ENCODE peak calls at places on chromosomes 4 and X, in five cellular contexts. B is fibroblast of lung, W is PC-9, G is HFF-Myc, O is neural crest cell. X is an unnamed sample.

GRCh38 chr4:100986360-100986868 is 360.9 kb downstream of the PPP3CA start:
- DNase-seq in B (peak; percentile 8), W (no peak), G (no peak), O (peak; percentile 12), X (no peak)

GRCh38 chr4:48367016-48367415 is 25.7 kb downstream of the SLAIN2 start:
- DNase-seq in B (no peak), W (no peak), G (no peak), O (no peak), X (no peak)

GRCh38 chr4:47667552-47667951 is 170.3 kb downstream of the CORIN start:
- DNase-seq in B (no peak), W (no peak), G (no peak), O (no peak), X (no peak)

GRCh38 chr4:74181225-74181624 is 23.3 kb downstream of the MTHFD2L start:
- DNase-seq in B (no peak), W (no peak), G (no peak), O (no peak), X (no peak)

GRCh38 chrX:17377047-17377692 is 2.2 kb downstream of the NHS start:
- DNase-seq in B (peak; percentile 53), W (peak; percentile 74), G (no peak), O (peak; percentile 2), X (peak; percentile 58)

GRCh38 chr4:74608151-74608949 is 163.4 kb downstream of the AREG start:
- DNase-seq in B (no peak), W (no peak), G (no peak), O (no peak), X (no peak)

GRCh38 chr4:84673475-84674230 is 90.7 kb downstream of the CDS1 start:
- DNase-seq in B (peak; percentile 89), W (peak; percentile 58), G (peak; percentile 81), O (no peak), X (no peak)

GRCh38 chr4:15198070-15198727 is 195.9 kb downstream of the CPEB2 start:
- DNase-seq in B (peak; percentile 32), W (no peak), G (no peak), O (no peak), X (no peak)

GRCh38 chr4:168771251-168771650 is 238.8 kb downstream of the CBR4 start:
- DNase-seq in B (no peak), W (no peak), G (no peak), O (no peak), X (no peak)

GRCh38 chr4:87304659-87305277 is 17.9 kb downstream of the HSD17B13 start:
- DNase-seq in B (peak; percentile 9), W (peak; percentile 87), G (no peak), O (no peak), X (no peak)

GRCh38 chr4:72631296-72631695 is 62.3 kb upstream of the ADAMTS3 start:
- DNase-seq in B (peak; percentile 12), W (no peak), G (peak; percentile 30), O (no peak), X (no peak)

GRCh38 chr4:3446631-3447320 is 5.0 kb downstream of the HGFAC start:
- DNase-seq in B (no peak), W (no peak), G (no peak), O (no peak), X (no peak)

GRCh38 chr4:48340276-48340904 is 939 bp upstream of the SLAIN2 start:
- DNase-seq in B (no peak), W (no peak), G (peak; percentile 37), O (no peak), X (peak; percentile 58)

DNA sequence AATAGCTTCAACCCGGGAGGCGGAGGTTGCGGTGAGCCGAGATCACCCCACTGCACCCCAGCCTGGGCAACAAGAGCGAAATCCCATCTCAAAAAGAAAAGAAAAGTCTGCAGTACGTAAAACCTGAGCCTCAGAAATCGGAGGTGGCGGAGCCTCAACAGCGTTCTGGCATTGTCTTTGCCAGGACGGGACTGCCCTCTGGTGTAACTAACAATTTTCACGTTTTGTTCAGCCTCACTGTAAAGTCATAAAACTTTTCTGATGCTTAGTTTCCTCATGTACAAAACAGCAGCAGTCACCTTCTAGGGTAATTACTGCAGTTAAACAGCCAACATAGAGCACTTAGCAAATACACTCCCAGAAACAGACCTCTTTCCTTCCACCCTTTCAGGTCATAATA is 121.7 kb downstream of the RBM47 start:
- DNase-seq in B (peak; percentile 13), W (no peak), G (no peak), O (no peak), X (peak; percentile 61)
- TF ChIP-seq CTCF in B (no peak), W (no peak), G (no peak), O (no peak), X (no peak)

GRCh38 chr4:98838977-98839618 is 89.8 kb downstream of the EIF4E start:
- DNase-seq in B (peak; percentile 45), W (no peak), G (peak; percentile 30), O (no peak), X (no peak)
- TF ChIP-seq CTCF in B (no peak), W (no peak), G (no peak), O (no peak), X (no peak)

DNA sequence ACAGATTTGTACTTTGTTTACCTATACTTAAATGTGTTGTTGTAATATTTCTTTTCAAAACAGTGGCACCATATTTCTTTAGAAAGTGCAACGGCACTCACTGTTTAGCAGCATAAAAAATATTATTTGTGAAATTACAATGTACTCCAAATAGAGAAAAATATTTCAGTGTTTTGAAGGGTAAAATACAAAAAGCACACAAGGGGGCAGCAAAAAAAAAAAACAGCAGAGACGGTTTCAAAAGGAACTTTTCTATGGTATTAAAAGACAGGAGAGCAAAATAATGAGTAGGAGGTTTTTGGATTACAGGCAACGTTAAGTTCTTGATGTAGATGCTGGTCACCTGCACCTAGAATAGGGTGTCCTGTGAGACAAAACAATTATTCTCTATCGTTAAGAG is 2.0 kb downstream of the NUDT11 start:
- DNase-seq in B (peak; percentile 19), W (no peak), G (no peak), O (no peak), X (no peak)
- TF ChIP-seq CTCF in B (no peak), W (no peak), G (no peak), O (peak; percentile 47), X (no peak)

GRCh38 chr4:8545439-8545765 is 34.8 kb upstream of the GPR78 start:
- DNase-seq in B (no peak), W (no peak), G (no peak), O (no peak), X (no peak)

GRCh38 chr4:8546766-8547107 is 33.5 kb upstream of the GPR78 start:
- DNase-seq in B (no peak), W (no peak), G (no peak), O (no peak), X (no peak)

GRCh38 chr4:8547912-8548730 is 32.1 kb upstream of the GPR78 start:
- DNase-seq in B (no peak), W (peak; percentile 94), G (no peak), O (no peak), X (no peak)

GRCh38 chr4:8548731-8549351 is 31.4 kb upstream of the GPR78 start:
- DNase-seq in B (no peak), W (peak; percentile 80), G (no peak), O (no peak), X (no peak)

GRCh38 chr4:8547108-8547911 is 32.9 kb upstream of the GPR78 start:
- DNase-seq in B (peak; percentile 27), W (peak; percentile 89), G (no peak), O (no peak), X (no peak)
- TF ChIP-seq CTCF in B (peak; percentile 15), W (peak; percentile 47), G (peak; percentile 36), O (peak; percentile 52), X (no peak)

DNA sequence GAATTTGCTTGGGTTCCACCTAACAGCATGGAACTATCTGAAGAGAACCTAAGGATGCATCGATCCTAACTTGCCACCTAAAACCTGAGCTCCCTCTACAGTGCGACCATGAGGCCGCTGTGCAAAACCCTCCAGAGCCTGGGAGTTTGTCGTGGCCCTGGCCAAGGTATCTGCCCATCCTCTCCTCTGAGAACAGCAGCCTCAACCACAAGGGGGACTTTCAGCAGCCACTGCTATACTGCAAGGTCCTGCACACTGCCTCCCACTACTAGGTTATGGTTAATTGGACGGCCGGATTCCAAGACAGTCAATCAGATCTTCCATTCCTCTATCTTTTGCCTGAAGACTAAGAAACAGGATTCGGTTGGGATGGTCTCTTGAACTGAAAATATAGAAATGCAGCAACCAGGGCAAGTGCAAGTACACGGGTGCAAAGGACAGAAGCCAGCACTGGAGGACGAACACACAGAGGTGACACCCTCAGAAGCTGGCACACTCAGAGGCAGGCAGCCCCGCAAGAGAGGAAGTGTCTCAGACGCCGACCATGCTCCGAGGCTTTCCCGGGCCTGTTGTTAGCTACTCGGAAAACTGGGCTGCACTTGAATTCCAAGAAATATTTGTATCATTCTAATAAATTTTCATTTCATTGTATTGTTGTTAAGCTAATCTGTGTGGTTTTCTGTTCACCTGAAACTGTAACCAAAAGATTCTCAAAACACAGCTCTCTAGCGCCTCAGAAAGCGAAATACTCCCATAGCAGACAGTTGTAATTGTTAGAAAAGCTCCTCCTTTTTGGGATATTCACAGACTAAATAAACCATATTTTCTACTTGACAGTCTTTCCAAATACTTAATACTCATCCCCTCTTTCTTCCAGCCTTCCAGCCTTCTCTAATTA is 63.3 kb downstream of the AFAP1 start:
- DNase-seq in B (peak; percentile 62), W (no peak), G (no peak), O (peak; percentile 8), X (no peak)
- TF ChIP-seq CTCF in B (peak; percentile 38), W (no peak), G (peak; percentile 38), O (peak; percentile 39), X (no peak)

DNA sequence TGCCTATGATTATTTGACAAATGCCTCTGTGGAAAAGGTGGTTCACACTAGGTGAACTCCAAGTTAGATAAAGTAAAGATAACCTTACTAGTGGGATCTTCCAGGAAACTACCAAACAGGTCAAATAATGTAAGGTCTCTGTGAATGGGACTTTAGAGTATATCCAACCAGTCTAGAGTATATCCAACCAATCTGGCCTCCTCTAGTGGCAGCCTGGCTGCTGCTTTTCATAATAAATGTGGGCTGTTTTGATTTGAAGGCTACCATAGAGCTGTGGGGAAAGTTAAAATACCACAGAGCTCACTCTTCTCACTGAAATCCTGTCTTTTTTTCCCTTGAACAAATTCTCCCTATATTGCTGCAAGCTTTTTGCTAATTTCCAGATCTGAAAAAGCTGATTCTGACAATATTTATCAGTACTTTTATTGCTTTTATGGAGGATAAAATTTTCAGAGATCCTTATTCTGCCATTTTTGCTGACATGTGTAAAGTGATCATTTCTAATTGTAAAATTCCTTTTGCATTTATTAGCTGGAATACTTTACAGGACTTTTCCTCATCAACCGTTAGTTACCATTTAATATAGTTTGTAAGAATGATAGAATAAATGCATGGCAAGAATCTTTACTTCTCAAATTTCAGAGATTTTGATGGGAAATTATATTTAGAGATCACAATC is 111.3 kb downstream of the TET2 start:
- DNase-seq in B (no peak), W (no peak), G (no peak), O (no peak), X (no peak)
- TF ChIP-seq CTCF in B (no peak), W (no peak), G (peak; percentile 15), O (no peak), X (no peak)

GRCh38 chr4:42750831-42751230 is 93.9 kb upstream of the ATP8A1 start:
- DNase-seq in B (no peak), W (no peak), G (no peak), O (no peak), X (no peak)

GRCh38 chr4:42750091-42750490 is 93.2 kb upstream of the ATP8A1 start:
- DNase-seq in B (no peak), W (no peak), G (no peak), O (no peak), X (peak; percentile 34)
- TF ChIP-seq CTCF in B (no peak), W (no peak), G (no peak), O (peak; percentile 30), X (no peak)

DNA sequence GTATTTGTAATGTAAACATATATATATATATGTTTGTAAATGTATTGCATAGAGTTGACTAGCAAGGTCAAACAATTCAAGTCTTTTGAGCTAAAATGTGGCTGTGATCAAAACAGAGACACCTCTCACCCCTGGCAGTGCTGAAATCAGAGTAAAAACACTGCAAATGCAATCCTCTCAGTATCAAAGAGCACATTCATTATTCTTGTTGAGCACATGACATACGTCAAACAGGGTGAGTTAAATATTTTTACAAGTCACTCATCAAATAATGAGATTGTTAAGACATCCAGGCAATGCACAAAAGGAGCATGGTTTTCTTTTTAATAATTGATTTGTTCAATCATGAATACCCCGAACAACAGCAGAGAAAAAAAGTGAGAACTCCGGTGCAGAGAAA is 114.1 kb upstream of the KCNIP4 start:
- DNase-seq in B (no peak), W (no peak), G (no peak), O (no peak), X (no peak)
- TF ChIP-seq CTCF in B (no peak), W (no peak), G (no peak), O (no peak), X (no peak)

X was measured in mucosa of descending colon.